ENCODE peak calls at places on chromosomes 6 and 20, in five cellular contexts. M is BJ, C is AG10803, T is AG09309, R is fibroblast of villous mesenchyme. X is an unnamed sample.

GRCh38 chr6:12113190-12113578 is 101.1 kb downstream of the HIVEP1 start:
- DNase-seq in R (peak), M (no peak), T (peak), C (peak), X (peak)

GRCh38 chr20:9600562-9600961 is 86.2 kb downstream of the LAMP5 start:
- DNase-seq in R (no peak), M (no peak), T (no peak), C (no peak), X (no peak)

GRCh38 chr6:52517502-52518278 is 59.2 kb downstream of the TRAM2 start:
- DNase-seq in M (peak), T (peak), R (peak), C (peak), X (peak)

GRCh38 chr20:35264755-35265154 is 13.2 kb downstream of the MMP24OS start:
- DNase-seq in T (no peak), C (no peak), R (peak), M (no peak), X (no peak)

GRCh38 chr6:102813489-102814275 is 1420.2 kb downstream of the GRIK2 start:
- DNase-seq in M (no peak), C (no peak), T (no peak), R (no peak), X (no peak)

GRCh38 chr20:62479218-62479617 is 3.4 kb upstream of the GATA5 start:
- DNase-seq in R (no peak), T (no peak), C (no peak), M (no peak), X (no peak)

GRCh38 chr6:61217714-61218113 is 1068.3 kb downstream of the KHDRBS2 start:
- DNase-seq in R (no peak), C (no peak), M (no peak), T (no peak), X (no peak)

GRCh38 chr20:44433751-44434538 is 41.7 kb upstream of the TTPAL start:
- DNase-seq in T (no peak), C (no peak), M (no peak), R (no peak), X (no peak)

GRCh38 chr6:105900120-105900937 is 185.8 kb upstream of the PRDM1 start:
- DNase-seq in C (peak), M (peak), R (peak), T (peak), X (peak)

GRCh38 chr20:43916073-43916874 is 1.6 kb downstream of the TOX2 start:
- DNase-seq in T (no peak), C (peak), M (no peak), R (peak), X (no peak)

GRCh38 chr6:157060440-157060949 is 262.8 kb downstream of the TMEM242 start:
- DNase-seq in M (no peak), R (no peak), T (no peak), C (peak), X (no peak)

GRCh38 chr20:44650777-44651493 is 564 bp downstream of the ADA start:
- DNase-seq in R (no peak), M (no peak), C (no peak), T (no peak), X (peak)

GRCh38 chr6:131982740-131983259 is 31.6 kb upstream of the CCN2 start:
- DNase-seq in T (peak), M (peak), C (peak), R (peak), X (peak)

GRCh38 chr6:67952121-67952520 is 683.0 kb upstream of the ADGRB3 start:
- DNase-seq in R (peak), T (no peak), M (peak), C (peak), X (peak)

GRCh38 chr6:156719395-156719719 is 57.8 kb upstream of the ARID1B start:
- DNase-seq in C (no peak), T (no peak), R (peak), M (no peak), X (no peak)

GRCh38 chr6:142551145-142551811 is 249.5 kb downstream of the ADGRG6 start:
- DNase-seq in R (no peak), T (no peak), M (no peak), C (peak), X (peak)

GRCh38 chr6:160978141-160978926 is 13.2 kb upstream of the MAP3K4 start:
- DNase-seq in M (peak), T (no peak), C (peak), R (peak), X (peak)

DNA sequence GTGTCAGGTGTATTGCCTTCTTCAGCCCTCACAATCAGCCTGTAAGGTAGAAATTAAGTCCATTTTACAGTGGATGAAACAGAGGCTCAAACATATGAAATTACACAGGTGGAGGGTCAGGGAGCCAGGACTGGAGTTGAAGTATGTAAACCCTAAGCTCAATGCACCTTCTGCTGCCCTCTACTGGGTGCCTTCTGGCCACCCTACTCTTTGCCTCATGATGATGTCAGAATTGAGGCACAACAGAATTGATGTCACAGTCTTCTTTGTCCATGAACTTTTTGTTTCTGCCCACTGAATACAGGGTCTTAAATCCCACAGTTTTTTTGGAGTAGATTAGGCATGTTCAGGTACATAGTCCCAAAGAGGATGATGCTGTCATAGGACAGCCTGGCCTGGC is 400.8 kb upstream of the CHD6 start:
- DNase-seq in M (no peak), C (no peak), T (no peak), R (peak), X (no peak)
- TF ChIP-seq CTCF in M (no peak), C (no peak), T (no peak), R (peak), X (no peak)

DNA sequence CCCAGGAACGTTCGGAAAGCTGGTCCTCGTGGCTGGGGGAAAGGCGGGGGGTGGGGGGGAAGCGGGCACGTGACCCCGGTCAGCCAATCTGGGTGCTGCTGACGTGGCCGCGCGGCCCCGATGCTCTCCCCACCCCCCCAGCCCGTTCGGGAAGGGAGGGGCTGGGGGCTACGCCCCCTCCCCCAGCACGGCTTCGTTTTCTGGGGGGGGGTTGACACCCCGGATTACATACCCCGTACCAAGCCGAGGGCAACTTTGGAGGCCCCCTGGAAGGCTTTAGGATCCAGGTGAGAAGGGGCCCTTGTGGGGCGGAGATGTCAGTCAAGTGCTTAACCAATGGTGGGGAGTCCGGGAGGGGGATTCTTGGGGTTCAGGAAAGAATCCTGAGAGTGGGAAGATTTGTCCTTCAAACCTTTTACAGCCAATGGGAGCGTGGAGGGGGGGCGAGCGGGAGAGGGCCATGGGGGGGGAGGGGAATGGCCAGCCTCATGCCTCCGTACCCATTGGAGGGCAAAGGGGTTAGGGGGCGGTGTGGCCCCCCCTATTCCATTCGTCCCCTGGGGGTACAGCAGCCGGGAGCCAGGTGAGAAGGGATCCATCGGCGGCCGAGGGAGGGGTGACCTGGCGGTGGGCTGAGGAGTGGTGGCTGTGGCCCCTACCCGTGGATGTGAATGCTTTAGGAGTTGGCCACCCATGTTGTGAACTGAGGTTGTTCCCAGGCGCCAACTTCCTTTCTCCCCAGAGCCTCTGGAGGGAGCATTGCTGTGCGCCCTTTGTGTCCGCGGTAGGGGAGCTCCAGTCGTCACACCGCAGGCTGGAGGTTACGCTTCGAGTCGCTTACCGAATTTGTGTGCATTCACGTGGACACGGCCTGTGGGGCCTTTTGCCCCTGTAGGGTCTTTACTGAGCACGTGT is 633 bp downstream of the BRD2 start:
- DNase-seq in C (peak), R (peak), M (no peak), T (no peak), X (peak)
- TF ChIP-seq CTCF in C (peak), R (peak), M (peak), T (peak), X (peak)

DNA sequence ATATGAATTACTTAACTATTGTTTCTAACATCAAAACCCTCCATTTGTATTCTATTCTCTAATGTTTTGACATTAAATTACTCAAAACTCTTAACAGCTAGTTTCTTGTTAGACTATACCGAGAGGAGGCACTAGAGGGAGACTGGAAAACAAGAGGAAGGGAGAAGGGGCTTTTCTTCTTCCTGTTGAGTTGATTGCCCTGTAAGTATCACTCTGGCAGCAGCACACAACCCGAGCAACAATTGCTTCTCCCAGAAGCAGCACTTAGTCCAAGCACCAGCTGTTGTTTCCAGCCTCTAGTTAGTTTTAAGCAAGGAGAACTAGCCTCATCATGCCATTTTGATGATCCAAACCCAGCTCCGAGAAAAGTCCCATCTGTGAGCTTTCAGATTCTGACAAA is 603.8 kb downstream of the PRKN start:
- DNase-seq in M (no peak), R (no peak), C (no peak), T (no peak), X (peak)
- TF ChIP-seq CTCF in M (no peak), R (no peak), C (peak), T (no peak), X (peak)

GRCh38 chr20:31845300-31845863 is at the start of gene FOXS1:
- DNase-seq in T (no peak), C (no peak), M (no peak), R (peak), X (no peak)
- TF ChIP-seq CTCF in T (no peak), C (no peak), M (no peak), R (no peak), X (no peak)

GRCh38 chr20:24782801-24783630 is 166.1 kb upstream of the CST7 start:
- DNase-seq in M (no peak), T (no peak), C (no peak), R (no peak), X (no peak)
- TF ChIP-seq CTCF in M (peak), T (no peak), C (no peak), R (no peak), X (no peak)

DNA sequence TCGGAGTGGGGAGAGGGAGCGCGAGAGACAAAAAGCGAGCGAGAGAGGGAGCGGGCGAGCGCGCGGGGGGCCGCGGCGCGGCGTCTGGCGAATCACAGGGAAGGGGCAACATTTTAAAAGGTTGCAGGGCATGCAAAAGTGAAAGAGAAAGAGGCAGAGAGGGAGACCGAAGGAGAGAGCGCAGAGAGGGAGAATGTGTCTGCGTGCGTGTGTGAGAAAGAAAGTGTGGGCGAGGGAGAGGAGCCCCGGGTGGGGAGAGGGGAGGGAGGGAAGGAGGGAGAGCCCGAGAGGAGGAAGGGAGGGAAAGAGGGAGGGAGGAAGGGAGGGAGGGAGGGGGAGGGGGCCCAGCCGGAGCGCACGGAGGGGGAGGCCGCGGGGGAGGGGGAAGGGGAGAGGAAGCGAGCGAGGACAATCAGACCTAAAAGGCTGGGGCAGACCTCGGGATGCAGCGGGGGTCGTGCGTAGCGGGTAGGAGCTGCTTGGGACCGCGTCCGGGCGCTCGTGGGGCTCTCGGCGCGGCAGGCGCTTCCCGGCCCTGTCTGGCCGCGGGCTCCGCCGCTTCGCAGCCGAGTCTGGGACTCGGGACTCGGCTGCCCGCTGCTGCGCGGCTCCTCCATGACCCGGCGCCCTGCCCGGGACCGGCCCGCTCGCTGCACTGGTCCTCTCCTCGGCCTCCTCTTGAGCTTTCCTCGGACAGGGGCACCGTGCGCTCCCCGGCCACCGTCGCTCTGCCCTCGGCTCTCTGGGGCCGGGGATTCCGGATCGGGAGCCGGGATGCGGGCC is 2.5 kb downstream of the TFAP2A start:
- DNase-seq in M (peak), R (peak), C (peak), T (peak), X (no peak)
- TF ChIP-seq CTCF in M (no peak), R (no peak), C (no peak), T (no peak), X (no peak)